ENCODE peak calls at places on chromosomes 5 and 9, in six cellular contexts. One of them, this sample, is unnamed.

GRCh38 chr9:101468116-101468515 is 32.5 kb upstream of the ALDOB start:
- DNase-seq in COR-L47: no peak
- DNase-seq in NCI-H69: peak
- DNase-seq in SHP77: no peak
- DNase-seq in HT-29: no peak
- DNase-seq in SW 1271: no peak
- DNase-seq in this sample: no peak

GRCh38 chr5:175576591-175576990 is 81.3 kb upstream of the HRH2 start:
- DNase-seq in COR-L47: no peak
- DNase-seq in NCI-H69: no peak
- DNase-seq in SHP77: no peak
- DNase-seq in HT-29: no peak
- DNase-seq in SW 1271: no peak
- DNase-seq in this sample: no peak

GRCh38 chr9:80885894-80886293 is 803.5 kb downstream of the TLE1 start:
- DNase-seq in COR-L47: no peak
- DNase-seq in NCI-H69: peak
- DNase-seq in SHP77: no peak
- DNase-seq in HT-29: peak
- DNase-seq in SW 1271: no peak
- DNase-seq in this sample: peak

GRCh38 chr9:125626187-125626586 is 80.8 kb downstream of the MAPKAP1 start:
- DNase-seq in COR-L47: no peak
- DNase-seq in NCI-H69: no peak
- DNase-seq in SHP77: no peak
- DNase-seq in HT-29: no peak
- DNase-seq in SW 1271: no peak
- DNase-seq in this sample: no peak

GRCh38 chr9:112037281-112038016 is 137.6 kb downstream of the SUSD1 start:
- DNase-seq in COR-L47: no peak
- DNase-seq in NCI-H69: no peak
- DNase-seq in SHP77: no peak
- DNase-seq in HT-29: no peak
- DNase-seq in SW 1271: peak
- DNase-seq in this sample: no peak

GRCh38 chr5:132896685-132897084 is 23.2 kb downstream of the LEAP2 start:
- DNase-seq in COR-L47: no peak
- DNase-seq in NCI-H69: no peak
- DNase-seq in SHP77: no peak
- DNase-seq in HT-29: no peak
- DNase-seq in SW 1271: no peak
- DNase-seq in this sample: no peak

GRCh38 chr5:107223066-107223465 is 447.7 kb downstream of the EFNA5 start:
- DNase-seq in COR-L47: no peak
- DNase-seq in NCI-H69: peak
- DNase-seq in SHP77: no peak
- DNase-seq in HT-29: no peak
- DNase-seq in SW 1271: no peak
- DNase-seq in this sample: no peak

GRCh38 chr9:80094176-80094771 is 522.5 kb downstream of the TLE4 start:
- DNase-seq in COR-L47: no peak
- DNase-seq in NCI-H69: no peak
- DNase-seq in SHP77: no peak
- DNase-seq in HT-29: no peak
- DNase-seq in SW 1271: no peak
- DNase-seq in this sample: no peak